ENCODE peak calls at places on chromosomes 12 and 14, in five cellular contexts. Z, G, I, W and B are unnamed samples. For H3K4me1, the result is how much of the 10 kb centered on the place peaks cover.

GRCh38 chr12:109858764-109859163 is 21.6 kb downstream of the GLTP start:
- DNase-seq in Z (no peak), G (no peak), I (no peak), W (no peak), B (no peak)

GRCh38 chr12:6935551-6936377 is 7.9 kb upstream of the RNU7-1 start:
- DNase-seq in Z (no peak), G (peak), I (no peak), W (no peak), B (no peak)

GRCh38 chr14:81031488-81031887 is 76.1 kb downstream of the TSHR start:
- DNase-seq in Z (no peak), G (peak), I (no peak), W (no peak), B (no peak)

GRCh38 chr12:108858399-108859074 is 1.2 kb upstream of the SSH1 start:
- DNase-seq in Z (peak), G (no peak), I (peak), W (no peak), B (no peak)

GRCh38 chr14:22539831-22540230 is 49.2 kb downstream of the DAD1 start:
- DNase-seq in Z (no peak), G (no peak), I (no peak), W (no peak), B (no peak)

GRCh38 chr14:24701031-24701430 is 67.0 kb upstream of the GZMB start:
- DNase-seq in Z (no peak), G (no peak), I (no peak), W (no peak), B (no peak)

GRCh38 chr14:99737451-99737951 is 53.4 kb downstream of the CYP46A1 start:
- DNase-seq in Z (no peak), G (peak), I (peak), W (peak), B (no peak)

GRCh38 chr14:56351861-56352260 is 227.7 kb upstream of the TMEM260 start:
- DNase-seq in Z (peak), G (no peak), I (no peak), W (no peak), B (peak)

GRCh38 chr12:69396963-69397362 is 37.4 kb downstream of the YEATS4 start:
- DNase-seq in Z (no peak), G (no peak), I (no peak), W (no peak), B (no peak)

GRCh38 chr12:108884116-108885012 is 4.5 kb downstream of the DAO start:
- DNase-seq in Z (peak), G (peak), I (peak), W (peak), B (no peak)

GRCh38 chr12:69689638-69690037 is 9.5 kb downstream of the BEST3 start:
- DNase-seq in Z (no peak), G (no peak), I (no peak), W (no peak), B (no peak)

GRCh38 chr14:95515523-95516517 is 630 bp downstream of the SYNE3 start:
- DNase-seq in Z (peak), G (peak), I (peak), W (peak), B (peak)

GRCh38 chr12:53287741-53288216 is 7.6 kb upstream of the PFDN5 start:
- DNase-seq in Z (peak), G (no peak), I (peak), W (peak), B (peak)

GRCh38 chr12:50637870-50638481 is 125.9 kb upstream of the ATF1 start:
- DNase-seq in Z (peak), G (no peak), I (no peak), W (no peak), B (peak)

GRCh38 chr14:100779691-100780080 is 46.2 kb upstream of the MEG3 start:
- DNase-seq in Z (no peak), G (no peak), I (no peak), W (no peak), B (no peak)

GRCh38 chr12:1873531-1874149 is 44.8 kb downstream of the CACNA2D4 start:
- DNase-seq in Z (no peak), G (no peak), I (no peak), W (no peak), B (no peak)

GRCh38 chr14:77542349-77543239 is 44.0 kb upstream of the ISM2 start:
- DNase-seq in Z (peak), G (no peak), I (no peak), W (no peak), B (peak)

GRCh38 chr14:100104523-100105300 is 39.5 kb downstream of the EVL start:
- DNase-seq in Z (peak), G (no peak), I (no peak), W (no peak), B (peak)

DNA sequence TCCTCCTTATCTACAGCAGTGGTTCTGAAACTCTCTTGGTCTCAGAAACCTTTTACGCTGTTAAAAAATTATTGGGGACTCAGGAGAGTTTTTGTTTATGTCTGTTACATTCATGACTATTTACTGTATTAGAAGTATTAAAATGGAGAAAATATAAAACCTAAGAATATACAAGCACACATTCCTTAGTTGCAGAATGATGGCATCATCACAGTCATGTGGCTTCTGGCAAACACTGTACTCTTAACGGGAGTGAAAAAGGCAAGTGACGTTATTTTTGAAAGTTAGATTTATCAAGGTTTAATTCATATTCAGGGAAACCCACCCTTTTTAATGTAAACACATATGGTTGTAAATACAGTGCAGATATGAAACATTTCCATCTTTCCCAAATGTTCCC is 456.7 kb downstream of the PCNX1 start:
- DNase-seq in Z (peak), G (no peak), I (no peak), W (no peak), B (peak)
- H3K4me1 ChIP-seq in Z (under half), G (under half), I (under half), W (under half), B (under half)

GRCh38 chr12:100632445-100632892 is 59.0 kb downstream of the GAS2L3 start:
- DNase-seq in Z (no peak), G (no peak), I (no peak), W (no peak), B (no peak)
- H3K4me1 ChIP-seq in Z (under half), G (under half), I (under half), W (under half), B (under half)

GRCh38 chr12:62834406-62834805 is 100.5 kb downstream of the PPM1H start:
- DNase-seq in Z (no peak), G (no peak), I (no peak), W (peak), B (no peak)

GRCh38 chr12:62833634-62834033 is 101.3 kb downstream of the PPM1H start:
- DNase-seq in Z (no peak), G (no peak), I (no peak), W (no peak), B (no peak)

GRCh38 chr12:62832528-62832927 is 102.4 kb downstream of the PPM1H start:
- DNase-seq in Z (no peak), G (no peak), I (no peak), W (no peak), B (no peak)

GRCh38 chr12:62834971-62835547 is 99.9 kb downstream of the PPM1H start:
- DNase-seq in Z (peak), G (no peak), I (no peak), W (peak), B (peak)

DNA sequence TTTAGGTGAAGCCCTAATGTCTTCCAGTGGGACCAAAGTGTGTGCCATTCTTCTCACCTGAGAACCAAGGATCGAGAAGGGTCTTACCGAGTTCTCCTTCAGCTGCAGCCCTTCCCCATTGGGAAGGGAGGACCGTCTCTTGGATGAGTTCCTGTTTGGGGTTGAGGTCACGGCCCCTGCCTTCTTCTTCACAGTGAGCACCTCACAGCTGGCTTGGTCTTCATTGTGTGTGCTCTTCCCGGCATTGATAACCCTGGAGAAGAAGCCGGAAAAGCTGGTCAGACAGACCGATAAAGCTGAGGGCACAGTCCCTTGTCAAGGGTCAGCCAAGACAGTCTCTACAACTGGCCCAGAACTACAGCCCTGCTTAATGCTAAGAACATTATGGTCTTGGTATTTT is 102.9 kb downstream of the PPM1H start:
- DNase-seq in Z (no peak), G (no peak), I (no peak), W (no peak), B (no peak)
- H3K4me1 ChIP-seq in Z (under half), G (under half), I (under half), W (under half), B (under half)

GRCh38 chr12:46370380-46370734 is 2.2 kb downstream of the SLC38A2 start:
- DNase-seq in Z (peak), G (no peak), I (no peak), W (no peak), B (no peak)

GRCh38 chr12:46372131-46372851 is at the start of gene SLC38A2:
- DNase-seq in Z (peak), G (peak), I (peak), W (peak), B (peak)

GRCh38 chr12:46371718-46372130 is 849 bp downstream of the SLC38A2 start:
- DNase-seq in Z (peak), G (peak), I (no peak), W (peak), B (no peak)

GRCh38 chr12:46369474-46370379 is 2.8 kb downstream of the SLC38A2 start:
- DNase-seq in Z (peak), G (no peak), I (no peak), W (no peak), B (no peak)

GRCh38 chr12:46370792-46371717 is 1.5 kb downstream of the SLC38A2 start:
- DNase-seq in Z (peak), G (peak), I (peak), W (peak), B (peak)
- H3K4me1 ChIP-seq in Z (under half), G (under half), I (half or more), W (half or more), B (under half)